ENCODE peak calls at places on chromosomes 3 and 15, in seven cellular contexts. F is dorsolateral prefrontal cortex, R is lung, J is heart left ventricle, D is AG04450, L is NT2/D1, A is choroid plexus epithelial cell. V is an unnamed sample.

GRCh38 chr15:79408041-79408440 is 24.1 kb upstream of the MINAR1 start:
- DNase-seq in A (peak), L (no peak), R (no peak), F (no peak), J (no peak), D (no peak), V (peak)

GRCh38 chr15:48371550-48371949 is 40.3 kb downstream of the DUT start:
- DNase-seq in R (no peak), L (no peak), D (no peak), F (no peak), J (no peak), A (peak), V (no peak)

GRCh38 chr3:42256135-42256819 is 9.7 kb downstream of the CCK start:
- DNase-seq in L (no peak), A (peak), D (no peak), R (no peak), F (no peak), J (no peak), V (peak)

GRCh38 chr3:59451041-59451763 is 401.4 kb upstream of the CFAP20DC start:
- DNase-seq in F (no peak), A (no peak), L (no peak), J (no peak), R (peak), D (no peak), V (no peak)

GRCh38 chr3:41202834-41203345 is 3.6 kb downstream of the CTNNB1 start:
- DNase-seq in J (no peak), F (peak), A (peak), D (no peak), L (no peak), R (no peak), V (peak)

GRCh38 chr15:68220967-68221366 is 8.6 kb downstream of the CLN6 start:
- DNase-seq in D (no peak), J (peak), F (no peak), R (no peak), A (no peak), L (no peak), V (no peak)

GRCh38 chr3:194140520-194141414 is 4.8 kb downstream of the HES1 start:
- DNase-seq in J (peak), D (no peak), F (no peak), L (peak), A (peak), R (peak), V (no peak)

GRCh38 chr3:72912532-72912931 is 24.7 kb downstream of the GXYLT2 start:
- DNase-seq in J (peak), A (peak), F (no peak), R (no peak), D (no peak), L (no peak), V (no peak)

GRCh38 chr15:100284701-100285100 is 57.1 kb downstream of the ADAMTS17 start:
- DNase-seq in L (no peak), A (no peak), D (no peak), F (no peak), R (peak), J (peak), V (no peak)

DNA sequence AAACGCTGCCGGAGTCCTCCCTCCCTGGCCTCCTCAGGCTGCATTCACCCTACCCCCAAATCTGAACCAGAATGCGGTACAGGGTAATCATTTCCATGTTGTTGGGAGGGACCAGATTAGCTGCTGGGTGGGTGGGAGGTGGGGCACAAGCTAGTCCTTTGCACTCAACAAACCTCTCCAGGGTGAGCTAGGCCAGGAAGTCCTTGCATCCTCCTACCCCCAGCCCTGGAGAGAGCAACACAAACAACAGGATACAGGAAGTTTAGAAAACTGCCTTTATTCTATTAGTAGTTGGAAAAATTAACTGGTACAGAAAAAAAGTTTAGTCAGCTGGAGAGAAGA is 702 bp upstream of the GPX1 start:
- DNase-seq in L (no peak), A (no peak), F (no peak), R (no peak), J (no peak), D (no peak), V (no peak)
- H3K4me3 ChIP-seq in L (peak), A (peak), F (peak), R (no peak), J (peak), D (peak), V (peak)

DNA sequence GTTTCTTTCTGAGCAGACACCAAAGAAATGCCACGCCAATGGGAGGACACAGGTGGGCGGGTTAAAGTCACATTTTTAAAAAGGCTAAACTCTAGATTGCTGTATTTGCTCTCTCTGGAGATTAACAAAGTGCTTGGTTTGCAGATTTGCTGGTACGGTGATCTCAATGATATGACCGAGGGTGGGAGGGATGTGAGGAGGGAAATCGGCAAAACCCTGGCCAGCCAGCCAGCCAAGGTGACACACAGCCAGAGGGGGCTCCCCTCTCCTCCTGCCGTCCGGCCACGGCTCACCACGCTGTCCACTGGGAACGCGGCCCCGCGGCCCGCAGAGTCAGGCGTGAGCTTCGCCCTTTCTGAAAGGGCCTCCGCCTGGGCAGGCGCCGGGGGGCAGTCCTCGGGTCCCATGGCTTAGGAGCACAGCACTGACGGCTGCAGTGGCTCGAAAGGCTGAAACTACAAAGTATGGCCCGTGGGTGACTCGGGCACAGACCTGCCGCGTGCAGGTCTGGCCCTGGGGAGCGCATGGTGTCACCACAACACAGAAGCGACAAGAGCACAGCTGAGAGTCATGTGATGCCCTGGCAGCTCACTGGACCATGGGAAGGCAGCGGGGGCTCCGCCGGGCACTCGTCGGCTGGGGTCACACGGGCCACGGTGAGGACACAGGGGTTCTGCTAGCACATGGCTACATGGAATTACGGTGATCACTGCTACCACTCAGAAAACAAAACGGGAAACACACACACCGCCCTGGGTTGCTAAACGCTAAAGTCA is 57.8 kb upstream of the RPL32 start:
- DNase-seq in D (no peak), F (no peak), R (no peak), L (no peak), A (no peak), J (peak), V (no peak)
- H3K4me3 ChIP-seq in D (no peak), F (no peak), R (no peak), L (no peak), A (no peak), J (no peak), V (no peak)

DNA sequence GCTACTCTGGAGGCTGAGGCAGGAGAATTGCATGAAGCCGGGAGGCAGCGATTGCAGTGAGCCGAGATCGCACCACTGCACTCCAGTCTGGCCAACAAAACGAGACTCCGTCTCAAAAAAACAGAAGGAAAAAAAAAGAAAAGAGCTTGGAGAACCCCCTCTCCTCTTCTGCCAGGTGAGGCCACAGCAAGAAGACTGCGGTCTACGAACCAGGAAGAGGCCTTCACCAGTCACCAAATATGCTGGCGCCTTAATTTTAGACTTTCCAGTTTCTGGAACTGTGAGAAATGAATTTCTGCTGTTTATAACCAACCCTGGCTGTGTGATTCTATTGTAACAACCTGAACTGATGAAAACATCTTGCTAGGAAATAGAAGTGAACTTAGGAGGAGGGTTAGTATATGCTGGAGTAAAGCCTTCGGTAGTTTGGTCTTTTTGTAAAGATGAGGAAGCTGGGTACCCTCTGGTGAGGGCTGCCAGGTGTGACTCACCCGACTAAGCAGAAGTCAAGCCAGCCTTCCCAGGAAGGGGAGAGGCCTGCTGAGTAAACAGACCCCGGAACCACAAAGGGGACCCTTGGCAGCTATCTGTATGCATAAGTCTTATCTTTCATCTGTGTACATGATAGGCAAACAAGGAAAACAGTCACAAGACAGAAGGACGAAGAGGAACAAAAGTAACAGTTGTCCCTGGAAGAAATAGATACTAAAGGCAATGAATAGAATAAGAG is 78.7 kb downstream of the KLF13 start:
- DNase-seq in F (no peak), J (no peak), R (no peak), L (no peak), A (no peak), D (no peak), V (no peak)
- H3K4me3 ChIP-seq in F (no peak), J (no peak), R (no peak), L (no peak), A (no peak), D (no peak), V (no peak)

GRCh38 chr3:172152294-172152649 is 112.9 kb downstream of the FNDC3B start:
- DNase-seq in D (no peak), J (no peak), F (no peak), A (no peak), L (no peak), R (no peak), V (no peak)
- H3K4me3 ChIP-seq in D (no peak), J (no peak), F (no peak), A (no peak), L (no peak), R (no peak), V (no peak)

GRCh38 chr3:124885466-124886167 is 1.5 kb downstream of the ITGB5 start:
- DNase-seq in A (peak), F (no peak), J (no peak), R (no peak), D (no peak), L (no peak), V (no peak)
- H3K4me3 ChIP-seq in A (peak), F (peak), J (peak), R (peak), D (peak), L (peak), V (peak)

GRCh38 chr3:107416886-107417285 is 39.6 kb downstream of the CCDC54 start:
- DNase-seq in A (peak), L (no peak), R (no peak), D (no peak), F (no peak), J (no peak), V (no peak)

GRCh38 chr3:107425033-107425432 is 47.8 kb downstream of the CCDC54 start:
- DNase-seq in D (no peak), A (no peak), F (no peak), J (no peak), L (no peak), R (no peak), V (no peak)

GRCh38 chr3:107426223-107426622 is 49.0 kb downstream of the CCDC54 start:
- DNase-seq in J (no peak), D (no peak), F (no peak), L (no peak), R (no peak), A (no peak), V (no peak)

GRCh38 chr3:107421881-107422280 is 44.6 kb downstream of the CCDC54 start:
- DNase-seq in D (no peak), R (no peak), F (no peak), J (no peak), A (no peak), L (no peak), V (no peak)

GRCh38 chr3:107421170-107421792 is 44.0 kb downstream of the CCDC54 start:
- DNase-seq in F (peak), J (no peak), L (no peak), R (no peak), D (no peak), A (peak), V (no peak)
- H3K4me3 ChIP-seq in F (peak), J (peak), L (no peak), R (no peak), D (peak), A (peak), V (peak)

GRCh38 chr3:78873641-78874040 is 894.2 kb downstream of the ROBO1 start:
- DNase-seq in F (no peak), J (no peak), A (peak), R (no peak), D (no peak), L (no peak), V (no peak)
- H3K4me3 ChIP-seq in F (no peak), J (no peak), A (no peak), R (no peak), D (no peak), L (no peak), V (no peak)

GRCh38 chr3:46925585-46925934 is 48.0 kb downstream of the PTH1R start:
- DNase-seq in J (peak), R (no peak), A (no peak), L (no peak), D (no peak), F (peak), V (no peak)

GRCh38 chr3:46927718-46928073 is 48.8 kb downstream of the CCDC12 start:
- DNase-seq in A (no peak), D (no peak), R (no peak), L (no peak), J (no peak), F (no peak), V (no peak)

GRCh38 chr3:46926871-46927717 is 49.5 kb downstream of the CCDC12 start:
- DNase-seq in J (no peak), A (no peak), D (no peak), F (no peak), L (no peak), R (no peak), V (no peak)

GRCh38 chr3:46926039-46926438 is 48.5 kb downstream of the PTH1R start:
- DNase-seq in A (peak), L (no peak), F (no peak), D (no peak), J (peak), R (peak), V (peak)

GRCh38 chr3:46926447-46926846 is 48.9 kb downstream of the PTH1R start:
- DNase-seq in D (no peak), A (no peak), J (no peak), L (no peak), R (no peak), F (no peak), V (no peak)
- H3K4me3 ChIP-seq in D (no peak), A (no peak), J (no peak), L (no peak), R (no peak), F (no peak), V (no peak)

DNA sequence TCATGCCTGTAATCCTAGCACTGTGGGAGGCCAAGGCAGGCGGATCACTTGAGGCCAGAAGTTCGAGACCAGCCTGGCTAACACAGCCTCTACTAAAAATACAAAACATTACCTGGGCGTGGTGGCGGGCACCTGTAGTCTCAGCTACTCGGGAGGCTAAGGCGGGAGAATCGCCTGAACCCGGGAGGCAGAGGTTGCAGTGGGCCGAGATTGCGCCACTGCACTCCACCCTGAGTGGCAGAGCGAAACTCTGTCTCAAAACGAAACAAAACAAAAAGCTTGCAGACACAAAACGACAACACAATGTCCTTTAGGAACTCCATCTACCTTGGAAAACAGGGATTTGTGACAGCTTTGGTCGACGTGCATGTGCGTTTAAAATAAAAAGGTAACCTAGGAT is 716 bp upstream of the KLHL24 start:
- DNase-seq in R (no peak), F (no peak), L (no peak), J (no peak), D (no peak), A (no peak), V (no peak)
- H3K4me3 ChIP-seq in R (no peak), F (peak), L (peak), J (peak), D (no peak), A (no peak), V (no peak)

DNA sequence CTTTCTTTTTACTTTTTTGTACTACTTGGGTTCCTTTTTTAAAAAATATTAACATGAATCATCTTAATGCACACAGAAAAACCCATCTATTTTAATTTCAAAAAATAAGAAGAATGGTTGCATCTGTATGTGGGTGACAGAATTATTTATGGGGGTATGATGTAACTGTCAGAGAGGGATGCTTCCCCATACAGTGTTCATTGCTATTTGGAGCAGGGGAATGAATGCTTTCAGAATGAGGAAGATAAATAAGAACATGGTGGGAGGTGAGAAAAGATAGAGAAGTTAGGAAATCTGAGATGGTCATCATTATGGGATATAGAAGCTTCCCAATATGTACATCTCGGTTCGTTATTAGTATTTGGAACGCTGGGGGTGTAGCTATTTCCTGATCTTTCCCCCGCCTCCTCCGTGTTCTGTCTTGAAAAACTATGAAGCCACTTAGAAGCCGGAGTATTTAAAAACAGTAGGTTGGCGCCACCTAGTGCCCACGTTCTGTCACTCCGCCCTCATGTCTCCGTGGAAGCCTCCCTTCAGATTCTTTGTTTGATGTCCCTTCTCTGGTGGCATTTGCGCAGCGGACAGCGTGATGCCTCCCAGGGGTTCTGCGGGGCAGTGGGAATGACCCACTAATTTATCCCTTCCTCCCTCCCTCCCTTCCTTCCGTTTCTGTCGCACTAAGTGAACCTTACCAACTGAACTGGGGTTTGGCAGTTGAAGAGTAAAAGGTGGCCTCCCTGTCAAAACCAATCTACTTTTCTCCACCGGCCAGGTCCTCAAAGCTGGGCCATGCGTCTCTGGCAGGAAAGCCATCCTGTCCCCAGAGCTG is 184.6 kb downstream of the FEZF2 start:
- DNase-seq in J (peak), D (peak), F (peak), L (peak), R (peak), A (peak), V (peak)
- H3K4me3 ChIP-seq in J (no peak), D (no peak), F (peak), L (no peak), R (no peak), A (peak), V (no peak)

V was measured in skeletal muscle cell.